ENCODE peak calls at places on chromosome 3, in ten cellular contexts. R is RWPE2; F is IMR-90; B is HT-29; N is HFF-Myc; V is NCI-H187; P is effector CD4-positive, alpha-beta T cell; U is NCI-H1105; J is MV-4-11; G is stimulated activated CD4-positive, alpha-beta T cell treated with anti-CD3 and anti-CD28 coated beads, Interleukin-1b, Interleukin-23, amount 100 ng/mL, for 4 hours. D is an unnamed sample.
A peak's percentile ranks its signal among the peaks of the same experiment; 100 is the strongest.

GRCh38 chr3:136891934-136892855 is 30.2 kb downstream of the NCK1 start:
- DNase-seq in P (no peak), N (no peak), R (no peak), F (no peak), G (no peak), U (no peak), V (no peak), B (no peak), J (no peak), D (peak; percentile 13)

GRCh38 chr3:53030864-53031445 is 14.9 kb downstream of the SFMBT1 start:
- DNase-seq in G (peak; percentile 32), F (no peak), N (no peak), R (no peak), P (no peak), U (no peak), B (peak; percentile 60), V (no peak), J (no peak), D (no peak)

GRCh38 chr3:120449701-120450216 is 1.0 kb downstream of the FSTL1 start:
- DNase-seq in R (no peak), G (no peak), N (no peak), B (no peak), V (no peak), U (no peak), F (peak; percentile 71), J (no peak), P (no peak), D (no peak)

GRCh38 chr3:134446800-134447199 is 39.0 kb downstream of the ANAPC13 start:
- DNase-seq in V (no peak), F (peak; percentile 68), N (no peak), U (no peak), J (no peak), P (no peak), G (no peak), B (no peak), R (no peak), D (no peak)

GRCh38 chr3:32438596-32439344 is 47.1 kb downstream of the CMTM7 start:
- DNase-seq in U (no peak), V (no peak), J (no peak), N (no peak), F (no peak), R (peak; percentile 13), B (no peak), P (no peak), G (no peak), D (no peak)

GRCh38 chr3:142288032-142288638 is 62.8 kb upstream of the GK5 start:
- DNase-seq in P (no peak), B (no peak), N (no peak), V (no peak), R (no peak), G (no peak), F (no peak), U (no peak), J (no peak), D (no peak)

GRCh38 chr3:46383211-46383945 is 12.6 kb downstream of the CCR5 start:
- DNase-seq in U (no peak), R (no peak), V (no peak), J (peak; percentile 45), P (no peak), B (peak; percentile 30), G (no peak), F (no peak), N (no peak), D (no peak)

GRCh38 chr3:124577494-124578167 is 152.6 kb upstream of the UMPS start:
- DNase-seq in R (no peak), V (no peak), U (no peak), G (no peak), F (no peak), N (no peak), B (no peak), P (no peak), J (peak; percentile 39), D (no peak)

GRCh38 chr3:193796089-193796488 is 203.1 kb downstream of the OPA1 start:
- DNase-seq in B (peak; percentile 30), G (no peak), N (no peak), R (no peak), P (no peak), F (no peak), U (no peak), V (no peak), J (no peak), D (no peak)

GRCh38 chr3:24579008-24579407 is 84.4 kb upstream of the THRB start:
- DNase-seq in B (no peak), R (no peak), N (no peak), J (no peak), U (no peak), V (no peak), G (no peak), F (no peak), P (no peak), D (no peak)

GRCh38 chr3:127133971-127134370 is 59.0 kb upstream of the PRR23E start:
- DNase-seq in U (no peak), N (no peak), G (no peak), P (no peak), J (no peak), V (no peak), F (no peak), R (no peak), B (no peak), D (no peak)

GRCh38 chr3:190073264-190073663 is 47.4 kb downstream of the P3H2 start:
- DNase-seq in V (no peak), N (no peak), R (no peak), B (no peak), P (no peak), U (peak; percentile 24), J (peak; percentile 2), G (no peak), F (peak; percentile 39), D (no peak)

GRCh38 chr3:56126632-56127031 is 341.6 kb downstream of the ERC2 start:
- DNase-seq in R (no peak), N (no peak), P (no peak), V (no peak), G (no peak), J (no peak), U (no peak), B (no peak), F (no peak), D (no peak)

GRCh38 chr3:27591321-27591711 is 107.1 kb upstream of the SLC4A7 start:
- DNase-seq in N (no peak), U (no peak), R (no peak), B (no peak), P (no peak), F (peak; percentile 20), V (no peak), J (peak; percentile 69), G (no peak), D (peak; percentile 44)

GRCh38 chr3:38121451-38121831 is 15.5 kb downstream of the ACAA1 start:
- DNase-seq in N (no peak), R (peak; percentile 47), F (no peak), J (no peak), B (no peak), G (no peak), V (no peak), P (no peak), U (no peak), D (no peak)

GRCh38 chr3:10772230-10773161 is 43.5 kb upstream of the SLC6A11 start:
- DNase-seq in F (no peak), J (no peak), P (no peak), R (peak; percentile 68), N (no peak), V (no peak), G (no peak), B (peak; percentile 6), U (no peak), D (no peak)

GRCh38 chr3:183252973-183253363 is at the start of gene B3GNT5:
- DNase-seq in G (peak; percentile 41), N (no peak), F (no peak), R (peak; percentile 86), V (peak; percentile 22), J (no peak), P (no peak), U (peak; percentile 93), B (peak; percentile 83), D (no peak)

GRCh38 chr3:30598663-30599545 is 7.5 kb upstream of the TGFBR2 start:
- DNase-seq in U (no peak), R (no peak), P (no peak), F (no peak), G (no peak), V (no peak), B (no peak), N (no peak), J (no peak), D (no peak)

D was measured in pulmonary artery endothelial cell.